ENCODE peak calls at places on chromosome 13, in five cellular contexts. C is GM12878, S is K562, L is HepG2, D is H1. Y is an unnamed sample.

GRCh38 chr13:98200211-98200878 is 23.3 kb upstream of the RNF113B start:
- DNase-seq in S (no peak), C (no peak), L (no peak), D (peak), Y (no peak)

GRCh38 chr13:27632214-27632613 is 10.5 kb downstream of the POLR1D start:
- DNase-seq in S (no peak), L (no peak), C (no peak), D (no peak), Y (no peak)

GRCh38 chr13:62747152-62747551 is 1331.5 kb upstream of the PCDH20 start:
- DNase-seq in C (no peak), L (no peak), S (no peak), D (no peak), Y (no peak)

GRCh38 chr13:49374585-49375290 is 69.1 kb downstream of the CAB39L start:
- DNase-seq in D (no peak), L (no peak), S (peak), C (no peak), Y (no peak)

GRCh38 chr13:49585220-49586157 is at the start of gene RCBTB1:
- DNase-seq in C (no peak), L (peak), D (no peak), S (peak), Y (peak)

GRCh38 chr13:43364210-43365041 is 341.0 kb downstream of the DNAJC15 start:
- DNase-seq in D (no peak), L (no peak), C (no peak), S (no peak), Y (no peak)

GRCh38 chr13:44198826-44199225 is 174.8 kb upstream of the SERP2 start:
- DNase-seq in C (no peak), S (no peak), D (no peak), L (no peak), Y (no peak)

GRCh38 chr13:97212540-97213146 is 9.5 kb upstream of the MBNL2 start:
- DNase-seq in C (no peak), L (no peak), S (no peak), D (no peak), Y (peak)

GRCh38 chr13:28753208-28753892 is 34.6 kb upstream of the SLC46A3 start:
- DNase-seq in S (no peak), C (no peak), L (peak), D (no peak), Y (peak)

GRCh38 chr13:77519808-77520207 is 15.7 kb upstream of the SCEL start:
- DNase-seq in D (no peak), L (no peak), C (no peak), S (no peak), Y (no peak)

GRCh38 chr13:28489975-28490550 is 4.9 kb downstream of the FLT1 start:
- DNase-seq in C (no peak), S (no peak), L (no peak), D (no peak), Y (no peak)

GRCh38 chr13:109427148-109427547 is 359.2 kb downstream of the IRS2 start:
- DNase-seq in C (no peak), L (no peak), S (no peak), D (no peak), Y (no peak)
- TF ChIP-seq MAX in C (no peak), L (no peak), S (no peak), D (no peak), Y (no peak)

GRCh38 chr13:23790591-23791170 is 98.5 kb downstream of the MIPEP start:
- DNase-seq in D (no peak), C (no peak), S (no peak), L (no peak), Y (no peak)
- TF ChIP-seq CREB1 in D (no peak), C (no peak), S (no peak), L (no peak), Y (no peak)

DNA sequence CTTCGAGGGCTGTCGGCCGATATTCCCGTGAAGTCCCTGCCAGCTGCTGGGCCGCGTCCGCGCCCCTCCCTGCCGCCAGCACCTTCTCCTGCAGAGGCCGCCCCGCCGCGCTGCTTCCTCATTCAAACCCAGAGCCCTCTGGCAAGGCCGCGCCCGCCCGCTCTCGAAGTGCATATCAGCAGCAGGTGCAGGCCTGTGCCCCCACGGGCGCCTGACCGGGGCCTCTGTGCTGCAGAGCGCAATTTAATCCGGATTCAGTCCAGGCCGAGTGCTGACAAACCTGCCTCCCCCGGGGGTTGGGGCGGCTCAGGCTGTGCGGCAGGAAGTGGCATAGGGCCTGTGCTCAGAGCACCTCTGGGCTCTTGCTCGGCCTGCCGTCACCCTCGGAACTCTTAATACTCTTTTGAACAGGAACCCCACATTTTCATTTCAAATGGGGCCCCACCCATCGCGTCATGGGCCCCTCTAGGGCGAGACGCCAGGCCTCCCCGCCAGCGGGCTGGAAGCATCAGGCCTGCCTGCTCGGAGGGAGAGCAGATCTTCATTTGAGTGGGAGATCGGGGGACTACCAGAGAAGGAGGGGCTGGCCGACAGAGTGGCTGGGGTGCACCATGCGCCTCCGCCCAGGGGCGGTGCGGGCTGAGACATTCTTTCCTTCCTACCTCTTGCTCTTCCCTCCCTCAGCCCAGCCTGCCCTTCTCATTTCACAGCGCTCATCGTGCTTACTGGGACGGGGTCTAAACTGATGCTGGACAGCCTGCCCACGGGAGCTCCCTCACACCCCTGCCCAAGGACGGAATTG is 125.7 kb downstream of the TNFRSF19 start:
- DNase-seq in L (no peak), D (no peak), C (no peak), S (no peak), Y (peak)
- TF ChIP-seq MAX in L (no peak), D (no peak), C (no peak), S (no peak), Y (no peak)

GRCh38 chr13:101272886-101273285 is 143.4 kb downstream of the NALCN start:
- DNase-seq in S (no peak), C (no peak), L (no peak), D (no peak), Y (no peak)
- TF ChIP-seq CREB1 in S (no peak), C (no peak), L (no peak), D (no peak), Y (no peak)

DNA sequence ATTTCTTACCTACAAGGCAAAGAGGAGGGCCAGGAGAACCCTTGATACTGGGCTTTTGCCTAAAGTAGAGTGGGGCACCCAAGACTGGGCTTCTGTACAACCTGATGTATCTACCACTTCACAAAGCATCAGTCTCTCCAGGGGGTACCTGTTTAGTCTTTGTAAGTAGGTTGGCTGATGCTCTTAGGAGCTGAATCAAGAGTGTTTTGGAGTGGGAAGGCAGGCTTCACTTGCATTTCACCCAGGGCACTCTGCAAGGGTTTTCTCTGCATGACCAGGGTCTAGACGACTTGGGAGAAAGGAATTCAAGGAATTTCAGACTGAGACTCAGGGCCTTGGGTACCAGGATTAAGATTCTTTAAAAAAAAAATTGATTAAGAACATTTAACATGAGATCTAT is 361.5 kb downstream of the RFC3 start:
- DNase-seq in L (no peak), D (no peak), S (no peak), C (no peak), Y (no peak)
- TF ChIP-seq MAX in L (no peak), D (no peak), S (no peak), C (no peak), Y (no peak)

DNA sequence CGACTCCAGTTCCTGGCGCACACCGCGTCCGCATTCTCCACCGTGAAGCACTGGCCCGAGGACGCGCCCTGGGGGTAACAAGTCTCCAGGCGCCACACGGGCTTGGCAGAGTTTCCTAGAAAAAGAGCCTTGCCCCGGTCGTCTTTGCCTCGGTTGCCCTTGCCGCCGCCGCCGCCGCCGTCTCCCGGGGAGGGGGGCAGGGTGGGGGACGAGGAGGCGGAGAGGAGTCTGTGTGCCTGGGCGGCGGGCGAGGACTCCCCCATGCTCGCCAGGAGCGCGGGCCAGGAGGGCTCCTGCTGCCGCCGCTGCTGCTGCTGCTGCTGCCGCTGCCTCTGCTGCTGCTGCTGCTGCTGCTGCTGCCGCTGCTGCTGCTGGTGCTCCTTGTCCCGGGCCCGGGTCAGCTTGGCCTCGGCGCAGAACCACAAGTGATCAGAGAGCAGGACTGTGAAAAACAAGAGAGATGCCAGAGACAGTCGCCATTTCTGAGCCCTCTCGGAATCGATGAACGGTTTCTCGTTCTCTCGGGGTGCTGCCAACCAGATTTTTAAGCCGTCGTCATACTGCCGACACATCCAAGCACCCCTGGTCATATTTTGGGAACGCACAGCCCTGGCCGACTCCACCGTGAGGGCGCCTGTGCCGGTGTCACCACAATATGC is 349.2 kb downstream of the LIG4 start:
- DNase-seq in C (no peak), S (peak), L (no peak), D (no peak), Y (peak)
- TF ChIP-seq CREB1 in C (no peak), S (no peak), L (no peak), D (no peak), Y (no peak)

GRCh38 chr13:26534036-26534726 is 23.3 kb upstream of the WASF3 start:
- DNase-seq in D (no peak), C (no peak), S (no peak), L (no peak), Y (no peak)

GRCh38 chr13:26531751-26532150 is 25.7 kb upstream of the WASF3 start:
- DNase-seq in C (no peak), L (no peak), S (no peak), D (no peak), Y (no peak)

GRCh38 chr13:26528527-26528926 is 29.0 kb upstream of the WASF3 start:
- DNase-seq in S (no peak), L (no peak), C (no peak), D (no peak), Y (no peak)

GRCh38 chr13:26525528-26525927 is 32.0 kb upstream of the WASF3 start:
- DNase-seq in S (no peak), D (no peak), L (no peak), C (no peak), Y (no peak)

GRCh38 chr13:26529441-26529840 is 28.0 kb upstream of the WASF3 start:
- DNase-seq in C (no peak), S (peak), L (peak), D (peak), Y (peak)
- TF ChIP-seq MAX in C (no peak), S (no peak), L (no peak), D (no peak), Y (no peak)

Y was measured in WTC11.